ENCODE peak calls at places on chromosome 3, in nine cellular contexts. K is stimulated activated CD8-positive, alpha-beta memory T cell treated with anti-CD3 and anti-CD28 coated beads, Interleukin-4, amount 100 ng/mL, for 48 hours; N is colonic mucosa; I is astrocyte of the cerebellum; U is fibroblast of lung; L is IMR-90; D is ELF-1; F is C1 segment of cervical spinal cord; C is uterus. T is an unnamed sample.

GRCh38 chr3:189754356-189754755 is 123.2 kb downstream of the TP63 start:
- DNase-seq in K (no peak), N (no peak), I (no peak), U (no peak), L (no peak), D (no peak), F (no peak), C (no peak), T (no peak)

GRCh38 chr3:177361042-177361938 is 164.0 kb upstream of the TBL1XR1 start:
- DNase-seq in K (no peak), N (no peak), I (no peak), U (no peak), L (no peak), D (peak; percentile 24), F (no peak), C (no peak), T (no peak)

GRCh38 chr3:49647741-49648140 is 26.4 kb upstream of the APEH start:
- DNase-seq in K (no peak), N (no peak), I (no peak), U (no peak), L (no peak), D (no peak), F (no peak), C (no peak), T (no peak)

GRCh38 chr3:20575153-20575552 is 389.1 kb upstream of the SGO1 start:
- DNase-seq in K (no peak), N (no peak), I (no peak), U (peak; percentile 40), L (peak; percentile 78), D (no peak), F (no peak), C (no peak), T (no peak)

GRCh38 chr3:75610773-75611172 is 53.4 kb upstream of the FRG2C start:
- DNase-seq in K (no peak), N (no peak), I (no peak), U (no peak), L (no peak), D (no peak), F (no peak), C (no peak), T (no peak)

GRCh38 chr3:186549497-186549896 is 5.3 kb upstream of the CRYGS start:
- DNase-seq in K (no peak), N (no peak), I (no peak), U (no peak), L (no peak), D (no peak), F (no peak), C (no peak), T (no peak)

GRCh38 chr3:69671082-69671952 is 67.9 kb upstream of the MITF start:
- DNase-seq in K (no peak), N (peak; percentile 55), I (peak; percentile 27), U (peak; percentile 66), L (peak; percentile 42), D (peak; percentile 6), F (no peak), C (peak; percentile 45), T (no peak)

GRCh38 chr3:132730891-132731580 is 8.8 kb upstream of the NPHP3 start:
- DNase-seq in K (no peak), N (no peak), I (peak; percentile 44), U (peak; percentile 76), L (peak; percentile 57), D (peak; percentile 34), F (no peak), C (no peak), T (peak; percentile 62)

GRCh38 chr3:155244206-155244605 is 49.3 kb downstream of the STRIT1 start:
- DNase-seq in K (no peak), N (no peak), I (no peak), U (peak; percentile 77), L (peak; percentile 57), D (no peak), F (no peak), C (no peak), T (no peak)

GRCh38 chr3:46673151-46674030 is 20.1 kb downstream of the ALS2CL start:
- DNase-seq in K (no peak), N (no peak), I (no peak), U (no peak), L (no peak), D (no peak), F (no peak), C (no peak), T (peak; percentile 35)

GRCh38 chr3:133414021-133414392 is 14.2 kb downstream of the BFSP2 start:
- DNase-seq in K (no peak), N (no peak), I (no peak), U (no peak), L (no peak), D (no peak), F (no peak), C (no peak), T (no peak)

GRCh38 chr3:109098245-109098644 is 19.7 kb downstream of the MORC1 start:
- DNase-seq in K (no peak), N (peak; percentile 29), I (no peak), U (no peak), L (no peak), D (peak; percentile 45), F (no peak), C (no peak), T (peak; percentile 74)

GRCh38 chr3:130093741-130094391 is 12.2 kb downstream of the ALG1L2 start:
- DNase-seq in K (peak; percentile 40), N (peak; percentile 70), I (no peak), U (no peak), L (no peak), D (peak; percentile 79), F (no peak), C (no peak), T (peak; percentile 71)

GRCh38 chr3:134314588-134315285 is 59.5 kb downstream of the AMOTL2 start:
- DNase-seq in K (no peak), N (no peak), I (no peak), U (no peak), L (no peak), D (no peak), F (no peak), C (peak; percentile 43), T (no peak)

GRCh38 chr3:69838696-69839515 is 99.6 kb downstream of the MITF start:
- DNase-seq in K (no peak), N (no peak), I (no peak), U (peak; percentile 76), L (no peak), D (no peak), F (no peak), C (no peak), T (no peak)

GRCh38 chr3:188294113-188294512 is 140.2 kb downstream of the LPP start:
- DNase-seq in K (no peak), N (no peak), I (no peak), U (peak; percentile 52), L (no peak), D (no peak), F (no peak), C (no peak), T (no peak)

GRCh38 chr3:108093616-108094015 is 2.8 kb upstream of the CD47 start:
- DNase-seq in K (no peak), N (no peak), I (no peak), U (no peak), L (no peak), D (no peak), F (no peak), C (no peak), T (no peak)

GRCh38 chr3:45337839-45338470 is 50.4 kb upstream of the LARS2 start:
- DNase-seq in K (no peak), N (no peak), I (no peak), U (no peak), L (no peak), D (no peak), F (no peak), C (no peak), T (peak; percentile 21)

GRCh38 chr3:108552267-108553159 is 36.7 kb downstream of the CIP2A start:
- DNase-seq in K (no peak), N (no peak), I (peak; percentile 53), U (peak; percentile 78), L (peak; percentile 56), D (no peak), F (no peak), C (no peak), T (no peak)

GRCh38 chr3:51340311-51340829 is 44.7 kb upstream of the MANF start:
- DNase-seq in K (no peak), N (no peak), I (peak; percentile 92), U (peak; percentile 94), L (peak; percentile 91), D (peak; percentile 39), F (no peak), C (no peak), T (peak; percentile 89)

GRCh38 chr3:123275691-123276090 is 73.9 kb downstream of the SEC22A start:
- DNase-seq in K (no peak), N (no peak), I (no peak), U (no peak), L (no peak), D (no peak), F (no peak), C (no peak), T (no peak)

GRCh38 chr3:170992854-170993253 is 33.7 kb downstream of the SLC2A2 start:
- DNase-seq in K (no peak), N (no peak), I (no peak), U (peak; percentile 29), L (peak; percentile 35), D (no peak), F (no peak), C (no peak), T (no peak)

GRCh38 chr3:43954321-43954720 is 263.6 kb downstream of the ABHD5 start:
- DNase-seq in K (no peak), N (no peak), I (no peak), U (no peak), L (no peak), D (no peak), F (no peak), C (no peak), T (no peak)

GRCh38 chr3:32797776-32798175 is 20.0 kb upstream of the TRIM71 start:
- DNase-seq in K (no peak), N (no peak), I (no peak), U (no peak), L (no peak), D (peak; percentile 57), F (no peak), C (no peak), T (peak; percentile 85)

GRCh38 chr3:177281292-177281942 is 84.1 kb upstream of the TBL1XR1 start:
- DNase-seq in K (no peak), N (no peak), I (no peak), U (no peak), L (no peak), D (peak; percentile 44), F (no peak), C (no peak), T (no peak)

GRCh38 chr3:171711461-171711860 is 98.8 kb downstream of the PLD1 start:
- DNase-seq in K (no peak), N (no peak), I (no peak), U (no peak), L (peak; percentile 61), D (no peak), F (no peak), C (no peak), T (no peak)

GRCh38 chr3:15094187-15094875 is 4.6 kb downstream of the RBSN start:
- DNase-seq in K (no peak), N (no peak), I (no peak), U (no peak), L (no peak), D (no peak), F (no peak), C (no peak), T (no peak)